ENCODE peak calls at places on chromosomes 5 and 9, in ten cellular contexts. R is IMR-90; H is CD4-positive, alpha-beta T cell; J is fibroblast of lung; Y is WTC11; U is OCI-LY7; G is tibial artery; I is uterus; Z is neural progenitor cell; L is psoas muscle. A is an unnamed sample.

GRCh38 chr5:42767491-42768105 is 11.0 kb downstream of the CCDC152 start:
- DNase-seq in R (peak; percentile 13), H (no peak), J (peak; percentile 59), Y (no peak), U (peak; percentile 27), G (no peak), I (no peak), Z (peak; percentile 34), L (no peak), A (no peak)

GRCh38 chr9:100575765-100576368 is 2.0 kb upstream of the CAVIN4 start:
- DNase-seq in R (peak; percentile 73), H (no peak), J (peak; percentile 52), Y (no peak), U (no peak), G (no peak), I (no peak), Z (no peak), L (no peak), A (no peak)

GRCh38 chr9:83039303-83039702 is 23.6 kb downstream of the RASEF start:
- DNase-seq in R (no peak), H (no peak), J (no peak), Y (no peak), U (no peak), G (no peak), I (no peak), Z (no peak), L (no peak), A (no peak)

GRCh38 chr5:57338068-57338848 is 144.4 kb downstream of the ACTBL2 start:
- DNase-seq in R (no peak), H (no peak), J (no peak), Y (peak; percentile 26), U (peak; percentile 46), G (no peak), I (no peak), Z (peak; percentile 67), L (no peak), A (peak; percentile 30)

GRCh38 chr9:135164036-135164435 is 76.6 kb downstream of the OLFM1 start:
- DNase-seq in R (no peak), H (no peak), J (no peak), Y (no peak), U (no peak), G (no peak), I (no peak), Z (no peak), L (no peak), A (no peak)

GRCh38 chr5:143078971-143079370 is 308.8 kb downstream of the ARHGAP26 start:
- DNase-seq in R (no peak), H (no peak), J (no peak), Y (no peak), U (no peak), G (no peak), I (no peak), Z (no peak), L (no peak), A (no peak)

GRCh38 chr5:148443998-148444397 is 60.2 kb downstream of the FBXO38 start:
- DNase-seq in R (peak; percentile 78), H (peak; percentile 12), J (peak; percentile 82), Y (peak; percentile 18), U (peak; percentile 63), G (no peak), I (no peak), Z (peak; percentile 76), L (no peak), A (peak; percentile 41)

GRCh38 chr5:78613756-78614155 is 34.8 kb downstream of the LHFPL2 start:
- DNase-seq in R (no peak), H (no peak), J (no peak), Y (no peak), U (no peak), G (no peak), I (no peak), Z (no peak), L (no peak), A (no peak)

GRCh38 chr9:98391884-98392283 is 136.4 kb upstream of the TBC1D2 start:
- DNase-seq in R (no peak), H (no peak), J (no peak), Y (no peak), U (no peak), G (no peak), I (no peak), Z (no peak), L (no peak), A (no peak)

GRCh38 chr9:126312584-126313551 is 13.8 kb upstream of the MVB12B start:
- DNase-seq in R (no peak), H (no peak), J (no peak), Y (no peak), U (no peak), G (no peak), I (no peak), Z (no peak), L (no peak), A (no peak)

GRCh38 chr5:147483197-147483790 is 26.6 kb downstream of the DPYSL3 start:
- DNase-seq in R (peak; percentile 48), H (no peak), J (no peak), Y (no peak), U (no peak), G (no peak), I (no peak), Z (no peak), L (no peak), A (no peak)

GRCh38 chr5:147509710-147510651 is at the start of gene DPYSL3:
- DNase-seq in R (peak; percentile 78), H (no peak), J (peak; percentile 79), Y (peak; percentile 85), U (no peak), G (peak; percentile 81), I (peak; percentile 82), Z (peak; percentile 93), L (peak; percentile 81), A (no peak)

GRCh38 chr5:118236108-118236849 is 752.1 kb downstream of the DTWD2 start:
- DNase-seq in R (no peak), H (no peak), J (no peak), Y (no peak), U (peak; percentile 81), G (no peak), I (no peak), Z (no peak), L (no peak), A (no peak)

GRCh38 chr5:19322716-19323485 is 665.1 kb downstream of the CDH18 start:
- DNase-seq in R (no peak), H (no peak), J (peak; percentile 75), Y (no peak), U (no peak), G (no peak), I (no peak), Z (no peak), L (no peak), A (no peak)

GRCh38 chr9:112711050-112711689 is 6.7 kb downstream of the INIP start:
- DNase-seq in R (peak; percentile 64), H (no peak), J (peak; percentile 68), Y (no peak), U (peak; percentile 19), G (no peak), I (no peak), Z (peak; percentile 52), L (no peak), A (no peak)

GRCh38 chr5:76690704-76691469 is 25.0 kb upstream of the F2R start:
- DNase-seq in R (peak; percentile 72), H (no peak), J (peak; percentile 87), Y (no peak), U (no peak), G (no peak), I (no peak), Z (no peak), L (no peak), A (no peak)

GRCh38 chr9:76718166-76718565 is 46.1 kb upstream of the PCA3 start:
- DNase-seq in R (no peak), H (no peak), J (no peak), Y (peak; percentile 18), U (no peak), G (no peak), I (no peak), Z (no peak), L (no peak), A (no peak)
- TF ChIP-seq CTCF in R (no peak), H (no peak), J (no peak), Y (no peak), U (no peak), G (no peak), I (no peak), Z (peak; percentile 26), L (no peak), A (no peak)

GRCh38 chr5:32840606-32841005 is 129.5 kb downstream of the NPR3 start:
- DNase-seq in R (no peak), H (no peak), J (peak; percentile 23), Y (no peak), U (no peak), G (peak; percentile 36), I (no peak), Z (no peak), L (no peak), A (no peak)
- TF ChIP-seq CTCF in R (no peak), H (no peak), J (no peak), Y (no peak), U (no peak), G (no peak), I (no peak), Z (no peak), L (no peak), A (no peak)

DNA sequence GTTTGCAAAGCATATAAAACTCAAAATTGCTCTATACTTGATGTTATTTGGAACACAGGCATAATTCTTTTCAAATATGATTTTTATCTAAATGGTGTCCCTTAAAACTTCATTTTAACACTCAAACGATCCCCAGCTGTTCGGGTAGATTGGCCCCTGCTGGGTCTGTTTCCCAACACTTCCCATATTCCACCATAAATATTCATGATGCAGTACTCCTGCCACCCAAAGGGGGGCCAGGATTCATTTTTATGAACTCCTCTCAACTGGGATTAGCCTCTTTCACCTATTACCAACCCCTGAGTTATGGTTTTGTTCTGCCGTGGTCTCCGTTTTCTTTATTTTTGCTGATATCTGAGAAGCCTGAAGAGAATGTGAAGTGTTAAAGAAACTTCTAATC is 383.9 kb downstream of the DMRT2 start:
- DNase-seq in R (no peak), H (no peak), J (no peak), Y (no peak), U (no peak), G (no peak), I (no peak), Z (no peak), L (no peak), A (no peak)
- TF ChIP-seq CTCF in R (no peak), H (no peak), J (peak; percentile 18), Y (peak; percentile 26), U (peak; percentile 33), G (no peak), I (no peak), Z (no peak), L (peak; percentile 21), A (no peak)

DNA sequence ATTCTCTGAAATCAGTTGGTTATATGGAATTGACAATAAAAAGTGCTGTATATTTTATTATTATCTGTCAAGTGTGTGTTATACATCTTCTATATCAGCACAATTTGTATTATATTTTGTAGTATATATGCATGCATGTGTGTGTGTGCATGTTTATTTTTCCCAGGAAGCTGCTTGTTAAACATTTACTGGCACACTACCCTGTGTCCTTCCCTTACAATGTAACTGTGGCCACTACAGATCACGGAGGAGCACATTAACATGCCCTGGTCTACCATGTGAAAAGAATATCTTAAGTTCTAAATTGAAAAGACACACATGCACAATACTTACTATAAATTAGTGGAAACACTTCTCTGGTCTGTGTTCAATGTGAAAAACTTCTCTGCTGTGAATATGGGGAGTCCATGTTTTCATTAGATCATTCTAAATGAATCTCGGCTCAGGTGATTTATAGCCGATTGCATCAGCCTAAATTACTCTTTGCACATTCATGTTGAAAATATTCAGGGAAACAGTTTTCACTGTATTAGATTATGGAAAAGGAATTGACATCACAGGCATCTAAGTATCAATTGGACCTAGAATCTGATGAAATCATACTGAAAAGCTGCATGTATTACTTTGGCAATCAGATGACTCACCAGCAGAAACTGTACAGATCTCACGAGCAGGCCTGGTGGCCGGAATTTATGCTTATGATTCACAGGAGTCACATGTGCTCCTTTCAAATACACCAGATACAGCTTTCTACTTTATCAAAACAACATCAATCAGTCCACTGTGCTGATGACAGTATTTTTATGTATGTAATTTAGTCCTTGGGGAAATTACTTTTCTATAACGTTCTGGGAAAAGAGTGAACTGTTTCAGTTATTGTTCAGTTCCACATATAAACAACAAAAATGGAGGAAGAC is 39.4 kb downstream of the LURAP1L start:
- DNase-seq in R (peak; percentile 100), H (no peak), J (peak; percentile 100), Y (no peak), U (no peak), G (peak; percentile 80), I (peak; percentile 41), Z (no peak), L (peak; percentile 42), A (no peak)
- TF ChIP-seq CTCF in R (peak; percentile 50), H (no peak), J (peak; percentile 54), Y (no peak), U (no peak), G (peak; percentile 58), I (peak; percentile 52), Z (no peak), L (peak; percentile 45), A (no peak)